ENCODE peak calls at places on chromosomes 16 and 17, in seven cellular contexts. One of them, this sample, is unnamed.

GRCh38 chr16:30622455-30623032 is 12.4 kb upstream of the ZNF689 start:
- DNase-seq in fibroblast of pulmonary artery: no peak
- DNase-seq in NAMALWA: no peak
- DNase-seq in iris pigment epithelial cell: no peak
- DNase-seq in NCI-H524: no peak
- DNase-seq in ACHN: no peak
- DNase-seq in NCI-H1417 treated with DMSO at 0.1 percent for 48 hours: no peak
- DNase-seq in this sample: no peak

GRCh38 chr17:15257316-15257925 is 7.7 kb downstream of the PMP22 start:
- DNase-seq in fibroblast of pulmonary artery: peak
- DNase-seq in NAMALWA: peak
- DNase-seq in iris pigment epithelial cell: peak
- DNase-seq in NCI-H524: peak
- DNase-seq in ACHN: peak
- DNase-seq in NCI-H1417 treated with DMSO at 0.1 percent for 48 hours: no peak
- DNase-seq in this sample: peak

GRCh38 chr17:72955391-72956140 is 136.9 kb downstream of the SLC39A11 start:
- DNase-seq in fibroblast of pulmonary artery: no peak
- DNase-seq in NAMALWA: no peak
- DNase-seq in iris pigment epithelial cell: no peak
- DNase-seq in NCI-H524: no peak
- DNase-seq in ACHN: no peak
- DNase-seq in NCI-H1417 treated with DMSO at 0.1 percent for 48 hours: no peak
- DNase-seq in this sample: no peak

GRCh38 chr16:27389272-27389961 is 12.6 kb upstream of the IL21R start:
- DNase-seq in fibroblast of pulmonary artery: no peak
- DNase-seq in NAMALWA: no peak
- DNase-seq in iris pigment epithelial cell: peak
- DNase-seq in NCI-H524: no peak
- DNase-seq in ACHN: no peak
- DNase-seq in NCI-H1417 treated with DMSO at 0.1 percent for 48 hours: no peak
- DNase-seq in this sample: no peak

GRCh38 chr16:47779201-47780016 is 318.3 kb downstream of the PHKB start:
- DNase-seq in fibroblast of pulmonary artery: peak
- DNase-seq in NAMALWA: peak
- DNase-seq in iris pigment epithelial cell: peak
- DNase-seq in NCI-H524: no peak
- DNase-seq in ACHN: peak
- DNase-seq in NCI-H1417 treated with DMSO at 0.1 percent for 48 hours: no peak
- DNase-seq in this sample: no peak

GRCh38 chr17:42227849-42228696 is 33.8 kb upstream of the GHDC start:
- DNase-seq in fibroblast of pulmonary artery: peak
- DNase-seq in NAMALWA: no peak
- DNase-seq in iris pigment epithelial cell: peak
- DNase-seq in NCI-H524: no peak
- DNase-seq in ACHN: no peak
- DNase-seq in NCI-H1417 treated with DMSO at 0.1 percent for 48 hours: no peak
- DNase-seq in this sample: no peak

GRCh38 chr17:13160281-13160680 is 142.5 kb upstream of the ELAC2 start:
- DNase-seq in fibroblast of pulmonary artery: no peak
- DNase-seq in NAMALWA: no peak
- DNase-seq in iris pigment epithelial cell: no peak
- DNase-seq in NCI-H524: no peak
- DNase-seq in ACHN: no peak
- DNase-seq in NCI-H1417 treated with DMSO at 0.1 percent for 48 hours: no peak
- DNase-seq in this sample: no peak

GRCh38 chr16:68910051-68910450 is 66.7 kb downstream of the TANGO6 start:
- DNase-seq in fibroblast of pulmonary artery: no peak
- DNase-seq in NAMALWA: no peak
- DNase-seq in iris pigment epithelial cell: no peak
- DNase-seq in NCI-H524: no peak
- DNase-seq in ACHN: no peak
- DNase-seq in NCI-H1417 treated with DMSO at 0.1 percent for 48 hours: peak
- DNase-seq in this sample: no peak

GRCh38 chr17:66126231-66126630 is 65.7 kb downstream of the CEP112 start:
- DNase-seq in fibroblast of pulmonary artery: peak
- DNase-seq in NAMALWA: no peak
- DNase-seq in iris pigment epithelial cell: peak
- DNase-seq in NCI-H524: no peak
- DNase-seq in ACHN: no peak
- DNase-seq in NCI-H1417 treated with DMSO at 0.1 percent for 48 hours: no peak
- DNase-seq in this sample: no peak

GRCh38 chr16:31568577-31569359 is 41.1 kb downstream of the AHSP start:
- DNase-seq in fibroblast of pulmonary artery: peak
- DNase-seq in NAMALWA: no peak
- DNase-seq in iris pigment epithelial cell: peak
- DNase-seq in NCI-H524: no peak
- DNase-seq in ACHN: no peak
- DNase-seq in NCI-H1417 treated with DMSO at 0.1 percent for 48 hours: no peak
- DNase-seq in this sample: peak

GRCh38 chr17:82910041-82910481 is 70.2 kb upstream of the ZNF750 start:
- DNase-seq in fibroblast of pulmonary artery: no peak
- DNase-seq in NAMALWA: no peak
- DNase-seq in iris pigment epithelial cell: no peak
- DNase-seq in NCI-H524: no peak
- DNase-seq in ACHN: no peak
- DNase-seq in NCI-H1417 treated with DMSO at 0.1 percent for 48 hours: no peak
- DNase-seq in this sample: no peak

GRCh38 chr16:49274936-49275730 is 6.5 kb downstream of the CBLN1 start:
- DNase-seq in fibroblast of pulmonary artery: no peak
- DNase-seq in NAMALWA: no peak
- DNase-seq in iris pigment epithelial cell: no peak
- DNase-seq in NCI-H524: peak
- DNase-seq in ACHN: no peak
- DNase-seq in NCI-H1417 treated with DMSO at 0.1 percent for 48 hours: no peak
- DNase-seq in this sample: no peak

GRCh38 chr17:44210342-44211192 is 8.9 kb downstream of the UBTF start:
- DNase-seq in fibroblast of pulmonary artery: peak
- DNase-seq in NAMALWA: peak
- DNase-seq in iris pigment epithelial cell: peak
- DNase-seq in NCI-H524: peak
- DNase-seq in ACHN: peak
- DNase-seq in NCI-H1417 treated with DMSO at 0.1 percent for 48 hours: no peak
- DNase-seq in this sample: peak

GRCh38 chr17:72661093-72661944 is 431.2 kb downstream of the SLC39A11 start:
- DNase-seq in fibroblast of pulmonary artery: no peak
- DNase-seq in NAMALWA: no peak
- DNase-seq in iris pigment epithelial cell: peak
- DNase-seq in NCI-H524: no peak
- DNase-seq in ACHN: no peak
- DNase-seq in NCI-H1417 treated with DMSO at 0.1 percent for 48 hours: no peak
- DNase-seq in this sample: no peak

GRCh38 chr17:45290269-45290765 is 26.5 kb downstream of the MAP3K14 start:
- DNase-seq in fibroblast of pulmonary artery: no peak
- DNase-seq in NAMALWA: no peak
- DNase-seq in iris pigment epithelial cell: no peak
- DNase-seq in NCI-H524: peak
- DNase-seq in ACHN: no peak
- DNase-seq in NCI-H1417 treated with DMSO at 0.1 percent for 48 hours: no peak
- DNase-seq in this sample: no peak

GRCh38 chr17:57084361-57084801 is 665 bp upstream of the AKAP1 start:
- DNase-seq in fibroblast of pulmonary artery: no peak
- DNase-seq in NAMALWA: no peak
- DNase-seq in iris pigment epithelial cell: no peak
- DNase-seq in NCI-H524: no peak
- DNase-seq in ACHN: no peak
- DNase-seq in NCI-H1417 treated with DMSO at 0.1 percent for 48 hours: no peak
- DNase-seq in this sample: no peak

GRCh38 chr17:40311575-40311974 is 2.6 kb downstream of the RARA start:
- DNase-seq in fibroblast of pulmonary artery: no peak
- DNase-seq in NAMALWA: no peak
- DNase-seq in iris pigment epithelial cell: no peak
- DNase-seq in NCI-H524: no peak
- DNase-seq in ACHN: peak
- DNase-seq in NCI-H1417 treated with DMSO at 0.1 percent for 48 hours: no peak
- DNase-seq in this sample: peak

GRCh38 chr17:62692721-62693431 is 65.4 kb downstream of the MRC2 start:
- DNase-seq in fibroblast of pulmonary artery: peak
- DNase-seq in NAMALWA: peak
- DNase-seq in iris pigment epithelial cell: peak
- DNase-seq in NCI-H524: peak
- DNase-seq in ACHN: peak
- DNase-seq in NCI-H1417 treated with DMSO at 0.1 percent for 48 hours: no peak
- DNase-seq in this sample: no peak

GRCh38 chr17:74547264-74547663 is 1.3 kb upstream of the CD300C start:
- DNase-seq in fibroblast of pulmonary artery: no peak
- DNase-seq in NAMALWA: no peak
- DNase-seq in iris pigment epithelial cell: no peak
- DNase-seq in NCI-H524: no peak
- DNase-seq in ACHN: no peak
- DNase-seq in NCI-H1417 treated with DMSO at 0.1 percent for 48 hours: no peak
- DNase-seq in this sample: no peak

GRCh38 chr16:81275064-81275532 is 36.6 kb downstream of the BCO1 start:
- DNase-seq in fibroblast of pulmonary artery: no peak
- DNase-seq in NAMALWA: no peak
- DNase-seq in iris pigment epithelial cell: no peak
- DNase-seq in NCI-H524: no peak
- DNase-seq in ACHN: no peak
- DNase-seq in NCI-H1417 treated with DMSO at 0.1 percent for 48 hours: no peak
- DNase-seq in this sample: no peak

GRCh38 chr17:12627177-12627629 is 38.5 kb upstream of the MYOCD start:
- DNase-seq in fibroblast of pulmonary artery: peak
- DNase-seq in NAMALWA: no peak
- DNase-seq in iris pigment epithelial cell: peak
- DNase-seq in NCI-H524: no peak
- DNase-seq in ACHN: no peak
- DNase-seq in NCI-H1417 treated with DMSO at 0.1 percent for 48 hours: no peak
- DNase-seq in this sample: no peak

GRCh38 chr16:83701494-83701893 is 106.3 kb upstream of the HSBP1 start:
- DNase-seq in fibroblast of pulmonary artery: peak
- DNase-seq in NAMALWA: peak
- DNase-seq in iris pigment epithelial cell: peak
- DNase-seq in NCI-H524: no peak
- DNase-seq in ACHN: peak
- DNase-seq in NCI-H1417 treated with DMSO at 0.1 percent for 48 hours: no peak
- DNase-seq in this sample: peak

GRCh38 chr17:50872710-50873424 is 6.7 kb upstream of the TOB1 start:
- DNase-seq in fibroblast of pulmonary artery: peak
- DNase-seq in NAMALWA: no peak
- DNase-seq in iris pigment epithelial cell: peak
- DNase-seq in NCI-H524: no peak
- DNase-seq in ACHN: no peak
- DNase-seq in NCI-H1417 treated with DMSO at 0.1 percent for 48 hours: no peak
- DNase-seq in this sample: no peak

GRCh38 chr17:27550974-27551505 is 79.9 kb upstream of the LGALS9 start:
- DNase-seq in fibroblast of pulmonary artery: no peak
- DNase-seq in NAMALWA: no peak
- DNase-seq in iris pigment epithelial cell: no peak
- DNase-seq in NCI-H524: peak
- DNase-seq in ACHN: no peak
- DNase-seq in NCI-H1417 treated with DMSO at 0.1 percent for 48 hours: no peak
- DNase-seq in this sample: no peak

GRCh38 chr17:82245144-82246039 is 16.6 kb downstream of the SLC16A3 start:
- DNase-seq in fibroblast of pulmonary artery: no peak
- DNase-seq in NAMALWA: no peak
- DNase-seq in iris pigment epithelial cell: no peak
- DNase-seq in NCI-H524: no peak
- DNase-seq in ACHN: no peak
- DNase-seq in NCI-H1417 treated with DMSO at 0.1 percent for 48 hours: no peak
- DNase-seq in this sample: peak

GRCh38 chr17:63834431-63835166 is 7.1 kb upstream of the FTSJ3 start:
- DNase-seq in fibroblast of pulmonary artery: peak
- DNase-seq in NAMALWA: peak
- DNase-seq in iris pigment epithelial cell: peak
- DNase-seq in NCI-H524: peak
- DNase-seq in ACHN: peak
- DNase-seq in NCI-H1417 treated with DMSO at 0.1 percent for 48 hours: no peak
- DNase-seq in this sample: no peak

This sample was measured in left ventricle myocardium superior.